ENCODE peak calls at places on chromosome 14, in six cellular contexts. One of them, this sample, is unnamed.

GRCh38 chr14:65993103-65993502 is 493.1 kb upstream of the CCDC196 start:
- DNase-seq in stimulated activated CD8-positive, alpha-beta memory T cell treated with anti-CD3 and anti-CD28 coated beads, Interleukin-7, amount 100 ng/mL, for 1 hour: no peak
- DNase-seq in ovary: no peak
- DNase-seq in iris pigment epithelial cell: no peak
- DNase-seq in putamen: no peak
- DNase-seq in neural progenitor cell: no peak
- DNase-seq in this sample: no peak

GRCh38 chr14:61570961-61571299 is 124.4 kb upstream of the HIF1A start:
- DNase-seq in ovary: no peak
- DNase-seq in stimulated activated CD8-positive, alpha-beta memory T cell treated with anti-CD3 and anti-CD28 coated beads, Interleukin-7, amount 100 ng/mL, for 1 hour: no peak
- DNase-seq in putamen: no peak
- DNase-seq in iris pigment epithelial cell: no peak
- DNase-seq in neural progenitor cell: no peak
- DNase-seq in this sample: no peak

GRCh38 chr14:87896393-87897380 is 96.3 kb downstream of the GALC start:
- DNase-seq in neural progenitor cell: peak
- DNase-seq in ovary: no peak
- DNase-seq in putamen: peak
- DNase-seq in stimulated activated CD8-positive, alpha-beta memory T cell treated with anti-CD3 and anti-CD28 coated beads, Interleukin-7, amount 100 ng/mL, for 1 hour: no peak
- DNase-seq in iris pigment epithelial cell: peak
- DNase-seq in this sample: peak

GRCh38 chr14:33127531-33127930 is 188.9 kb downstream of the NPAS3 start:
- DNase-seq in ovary: no peak
- DNase-seq in neural progenitor cell: no peak
- DNase-seq in stimulated activated CD8-positive, alpha-beta memory T cell treated with anti-CD3 and anti-CD28 coated beads, Interleukin-7, amount 100 ng/mL, for 1 hour: no peak
- DNase-seq in putamen: no peak
- DNase-seq in iris pigment epithelial cell: peak
- DNase-seq in this sample: no peak

GRCh38 chr14:105317546-105317945 is 3.0 kb downstream of the PACS2 start:
- DNase-seq in iris pigment epithelial cell: peak
- DNase-seq in putamen: no peak
- DNase-seq in ovary: no peak
- DNase-seq in stimulated activated CD8-positive, alpha-beta memory T cell treated with anti-CD3 and anti-CD28 coated beads, Interleukin-7, amount 100 ng/mL, for 1 hour: no peak
- DNase-seq in neural progenitor cell: no peak
- DNase-seq in this sample: no peak

GRCh38 chr14:52182853-52183252 is 84.6 kb upstream of the PTGDR start:
- DNase-seq in stimulated activated CD8-positive, alpha-beta memory T cell treated with anti-CD3 and anti-CD28 coated beads, Interleukin-7, amount 100 ng/mL, for 1 hour: no peak
- DNase-seq in neural progenitor cell: no peak
- DNase-seq in ovary: no peak
- DNase-seq in putamen: no peak
- DNase-seq in iris pigment epithelial cell: no peak
- DNase-seq in this sample: no peak

GRCh38 chr14:77036484-77037337 is 8.2 kb upstream of the IRF2BPL start:
- DNase-seq in iris pigment epithelial cell: no peak
- DNase-seq in putamen: peak
- DNase-seq in stimulated activated CD8-positive, alpha-beta memory T cell treated with anti-CD3 and anti-CD28 coated beads, Interleukin-7, amount 100 ng/mL, for 1 hour: no peak
- DNase-seq in ovary: no peak
- DNase-seq in neural progenitor cell: no peak
- DNase-seq in this sample: no peak

GRCh38 chr14:105979446-105979845 is 453.1 kb downstream of the TMEM121 start:
- DNase-seq in stimulated activated CD8-positive, alpha-beta memory T cell treated with anti-CD3 and anti-CD28 coated beads, Interleukin-7, amount 100 ng/mL, for 1 hour: no peak
- DNase-seq in neural progenitor cell: no peak
- DNase-seq in ovary: no peak
- DNase-seq in putamen: no peak
- DNase-seq in iris pigment epithelial cell: no peak
- DNase-seq in this sample: no peak

GRCh38 chr14:69014829-69015259 is 35.7 kb upstream of the ACTN1 start:
- DNase-seq in ovary: no peak
- DNase-seq in neural progenitor cell: no peak
- DNase-seq in iris pigment epithelial cell: no peak
- DNase-seq in stimulated activated CD8-positive, alpha-beta memory T cell treated with anti-CD3 and anti-CD28 coated beads, Interleukin-7, amount 100 ng/mL, for 1 hour: no peak
- DNase-seq in putamen: no peak
- DNase-seq in this sample: no peak

GRCh38 chr14:100803694-100804075 is 22.2 kb upstream of the MEG3 start:
- DNase-seq in iris pigment epithelial cell: no peak
- DNase-seq in stimulated activated CD8-positive, alpha-beta memory T cell treated with anti-CD3 and anti-CD28 coated beads, Interleukin-7, amount 100 ng/mL, for 1 hour: no peak
- DNase-seq in ovary: no peak
- DNase-seq in neural progenitor cell: no peak
- DNase-seq in putamen: no peak
- DNase-seq in this sample: no peak

GRCh38 chr14:59483360-59483759 is 848 bp downstream of the L3HYPDH start:
- DNase-seq in ovary: no peak
- DNase-seq in putamen: no peak
- DNase-seq in stimulated activated CD8-positive, alpha-beta memory T cell treated with anti-CD3 and anti-CD28 coated beads, Interleukin-7, amount 100 ng/mL, for 1 hour: no peak
- DNase-seq in iris pigment epithelial cell: peak
- DNase-seq in neural progenitor cell: no peak
- DNase-seq in this sample: no peak

GRCh38 chr14:89304972-89305703 is 111.9 kb downstream of the FOXN3 start:
- DNase-seq in iris pigment epithelial cell: peak
- DNase-seq in ovary: peak
- DNase-seq in putamen: no peak
- DNase-seq in neural progenitor cell: peak
- DNase-seq in stimulated activated CD8-positive, alpha-beta memory T cell treated with anti-CD3 and anti-CD28 coated beads, Interleukin-7, amount 100 ng/mL, for 1 hour: no peak
- DNase-seq in this sample: no peak

GRCh38 chr14:79278798-79279644 is 932.3 kb downstream of the DIO2 start:
- DNase-seq in iris pigment epithelial cell: peak
- DNase-seq in putamen: peak
- DNase-seq in ovary: peak
- DNase-seq in stimulated activated CD8-positive, alpha-beta memory T cell treated with anti-CD3 and anti-CD28 coated beads, Interleukin-7, amount 100 ng/mL, for 1 hour: no peak
- DNase-seq in neural progenitor cell: peak
- DNase-seq in this sample: no peak

GRCh38 chr14:77599894-77600293 is 16.5 kb downstream of the SPTLC2 start:
- DNase-seq in putamen: no peak
- DNase-seq in iris pigment epithelial cell: no peak
- DNase-seq in neural progenitor cell: no peak
- DNase-seq in stimulated activated CD8-positive, alpha-beta memory T cell treated with anti-CD3 and anti-CD28 coated beads, Interleukin-7, amount 100 ng/mL, for 1 hour: no peak
- DNase-seq in ovary: no peak
- DNase-seq in this sample: no peak

GRCh38 chr14:63078606-63079005 is 33.3 kb upstream of the KCNH5 start:
- DNase-seq in putamen: no peak
- DNase-seq in neural progenitor cell: no peak
- DNase-seq in stimulated activated CD8-positive, alpha-beta memory T cell treated with anti-CD3 and anti-CD28 coated beads, Interleukin-7, amount 100 ng/mL, for 1 hour: no peak
- DNase-seq in ovary: no peak
- DNase-seq in iris pigment epithelial cell: no peak
- DNase-seq in this sample: no peak

GRCh38 chr14:68669644-68670343 is 123.1 kb downstream of the ZFP36L1 start:
- DNase-seq in putamen: no peak
- DNase-seq in ovary: peak
- DNase-seq in iris pigment epithelial cell: no peak
- DNase-seq in neural progenitor cell: no peak
- DNase-seq in stimulated activated CD8-positive, alpha-beta memory T cell treated with anti-CD3 and anti-CD28 coated beads, Interleukin-7, amount 100 ng/mL, for 1 hour: no peak
- DNase-seq in this sample: no peak

GRCh38 chr14:75222208-75222701 is 45.8 kb upstream of the TMED10 start:
- DNase-seq in putamen: no peak
- DNase-seq in iris pigment epithelial cell: peak
- DNase-seq in neural progenitor cell: no peak
- DNase-seq in stimulated activated CD8-positive, alpha-beta memory T cell treated with anti-CD3 and anti-CD28 coated beads, Interleukin-7, amount 100 ng/mL, for 1 hour: no peak
- DNase-seq in ovary: no peak
- DNase-seq in this sample: no peak

GRCh38 chr14:92581206-92581605 is 67.6 kb downstream of the RIN3 start:
- DNase-seq in stimulated activated CD8-positive, alpha-beta memory T cell treated with anti-CD3 and anti-CD28 coated beads, Interleukin-7, amount 100 ng/mL, for 1 hour: no peak
- DNase-seq in ovary: no peak
- DNase-seq in putamen: no peak
- DNase-seq in iris pigment epithelial cell: no peak
- DNase-seq in neural progenitor cell: no peak
- DNase-seq in this sample: no peak

GRCh38 chr14:44700184-44700583 is 193.1 kb upstream of the FSCB start:
- DNase-seq in putamen: no peak
- DNase-seq in iris pigment epithelial cell: peak
- DNase-seq in stimulated activated CD8-positive, alpha-beta memory T cell treated with anti-CD3 and anti-CD28 coated beads, Interleukin-7, amount 100 ng/mL, for 1 hour: no peak
- DNase-seq in ovary: no peak
- DNase-seq in neural progenitor cell: no peak
- DNase-seq in this sample: no peak

GRCh38 chr14:33938131-33938949 is 12.5 kb downstream of the EGLN3 start:
- DNase-seq in neural progenitor cell: peak
- DNase-seq in putamen: no peak
- DNase-seq in iris pigment epithelial cell: no peak
- DNase-seq in ovary: peak
- DNase-seq in stimulated activated CD8-positive, alpha-beta memory T cell treated with anti-CD3 and anti-CD28 coated beads, Interleukin-7, amount 100 ng/mL, for 1 hour: no peak
- DNase-seq in this sample: no peak

GRCh38 chr14:91231446-91231845 is 13.1 kb downstream of the GPR68 start:
- DNase-seq in neural progenitor cell: no peak
- DNase-seq in ovary: no peak
- DNase-seq in stimulated activated CD8-positive, alpha-beta memory T cell treated with anti-CD3 and anti-CD28 coated beads, Interleukin-7, amount 100 ng/mL, for 1 hour: no peak
- DNase-seq in iris pigment epithelial cell: no peak
- DNase-seq in putamen: no peak
- DNase-seq in this sample: no peak

GRCh38 chr14:105067140-105067968 is 2.1 kb upstream of the GPR132 start:
- DNase-seq in putamen: no peak
- DNase-seq in stimulated activated CD8-positive, alpha-beta memory T cell treated with anti-CD3 and anti-CD28 coated beads, Interleukin-7, amount 100 ng/mL, for 1 hour: peak
- DNase-seq in neural progenitor cell: no peak
- DNase-seq in ovary: no peak
- DNase-seq in iris pigment epithelial cell: peak
- DNase-seq in this sample: no peak

GRCh38 chr14:61615743-61616523 is 79.4 kb upstream of the HIF1A start:
- DNase-seq in iris pigment epithelial cell: peak
- DNase-seq in putamen: no peak
- DNase-seq in stimulated activated CD8-positive, alpha-beta memory T cell treated with anti-CD3 and anti-CD28 coated beads, Interleukin-7, amount 100 ng/mL, for 1 hour: no peak
- DNase-seq in neural progenitor cell: no peak
- DNase-seq in ovary: no peak
- DNase-seq in this sample: no peak

GRCh38 chr14:72262771-72263170 is 330.5 kb downstream of the RGS6 start:
- DNase-seq in ovary: no peak
- DNase-seq in putamen: no peak
- DNase-seq in neural progenitor cell: no peak
- DNase-seq in stimulated activated CD8-positive, alpha-beta memory T cell treated with anti-CD3 and anti-CD28 coated beads, Interleukin-7, amount 100 ng/mL, for 1 hour: no peak
- DNase-seq in iris pigment epithelial cell: no peak
- DNase-seq in this sample: no peak

This sample was measured in AG09319.